ENCODE peak calls at places on chromosomes 13 and 19, in eight cellular contexts. B is esophagus squamous epithelium; D is effector CD4-positive, alpha-beta T cell; J is activated T-cell treated with anti-CD3 and anti-CD28 coated beads, Interleukin-2, amount 50 U/mL, for 72 hours; C is HuH-7.5; X is activated T-helper 9 cell treated with anti-CD3 and anti-CD28 coated beads, Interleukin-2, amount 50 U/mL, for 16 hours; F is H1; R is LHCN-M2. E is an unnamed sample.

GRCh38 chr19:48637948-48638830 is 1.0 kb upstream of the DBP start:
- DNase-seq in J (peak; percentile 88), R (peak; percentile 88), D (peak; percentile 78), C (peak; percentile 78), F (peak; percentile 82), B (peak; percentile 76), X (peak; percentile 67), E (peak; percentile 96)

GRCh38 chr19:13153627-13154240 is 3.5 kb downstream of the IER2 start:
- DNase-seq in C (peak; percentile 53), D (peak; percentile 12), X (no peak), F (no peak), B (no peak), J (peak; percentile 25), R (no peak), E (peak; percentile 42)

GRCh38 chr13:113651511-113652403 is 6.2 kb downstream of the ATP4B start:
- DNase-seq in J (no peak), B (no peak), D (no peak), X (no peak), C (no peak), F (no peak), R (no peak), E (peak; percentile 30)

GRCh38 chr13:112434937-112435523 is 58.9 kb downstream of the SPACA7 start:
- DNase-seq in F (no peak), D (no peak), X (no peak), B (no peak), C (no peak), R (no peak), J (no peak), E (no peak)

GRCh38 chr13:64709079-64709478 is 2521.1 kb downstream of the PCDH9 start:
- DNase-seq in J (no peak), F (no peak), B (no peak), C (no peak), X (no peak), R (no peak), D (no peak), E (no peak)

GRCh38 chr19:14198384-14199376 is 7.3 kb downstream of the ADGRL1 start:
- DNase-seq in F (no peak), R (peak; percentile 3), D (no peak), C (no peak), B (no peak), J (no peak), X (no peak), E (no peak)

GRCh38 chr19:45824041-45824471 is 8.9 kb upstream of the RSPH6A start:
- DNase-seq in J (no peak), C (no peak), R (no peak), X (no peak), B (no peak), F (no peak), D (no peak), E (no peak)

GRCh38 chr19:54439174-54439851 is 9.7 kb upstream of the LENG8 start:
- DNase-seq in X (no peak), D (no peak), C (no peak), F (no peak), R (no peak), B (no peak), J (no peak), E (peak; percentile 63)

GRCh38 chr19:38727868-38728660 is 16.2 kb downstream of the CAPN12 start:
- DNase-seq in D (no peak), F (no peak), C (no peak), X (no peak), R (no peak), B (no peak), J (no peak), E (no peak)

GRCh38 chr13:74287672-74288169 is 153.5 kb upstream of the KLF12 start:
- DNase-seq in B (peak; percentile 34), C (peak; percentile 17), X (peak; percentile 75), D (peak; percentile 88), R (peak; percentile 72), J (peak; percentile 70), F (no peak), E (peak; percentile 74)

GRCh38 chr19:38152461-38153379 is 71.3 kb downstream of the DPF1 start:
- DNase-seq in J (no peak), F (no peak), B (no peak), C (no peak), D (no peak), X (no peak), R (peak; percentile 83), E (no peak)

GRCh38 chr19:58558623-58559274 is 338 bp upstream of the UBE2M start:
- DNase-seq in C (peak; percentile 97), R (peak; percentile 97), X (peak; percentile 99), D (peak; percentile 100), B (no peak), J (peak; percentile 100), F (peak; percentile 97), E (peak; percentile 99)

GRCh38 chr13:112968380-112968909 is 569 bp upstream of the MCF2L start:
- DNase-seq in R (no peak), X (peak; percentile 15), B (no peak), D (peak; percentile 38), C (no peak), J (peak; percentile 54), F (no peak), E (peak; percentile 74)

GRCh38 chr19:37928527-37929286 is 21.7 kb downstream of the SIPA1L3 start:
- DNase-seq in R (no peak), J (no peak), D (no peak), F (no peak), B (no peak), X (no peak), C (no peak), E (no peak)

GRCh38 chr13:95644611-95645052 is at the start of gene DZIP1:
- DNase-seq in C (no peak), R (peak; percentile 88), F (peak; percentile 70), J (peak; percentile 35), X (no peak), D (no peak), B (no peak), E (peak; percentile 74)

GRCh38 chr13:34555988-34556387 is 386.1 kb upstream of the NBEA start:
- DNase-seq in X (no peak), J (no peak), R (no peak), B (no peak), C (no peak), F (no peak), D (no peak), E (no peak)

GRCh38 chr19:46806651-46807050 is 18.3 kb upstream of the SLC1A5 start:
- DNase-seq in F (no peak), J (no peak), D (no peak), X (no peak), B (no peak), R (no peak), C (no peak), E (no peak)

GRCh38 chr13:98519976-98520375 is 56.9 kb downstream of the STK24 start:
- DNase-seq in X (no peak), J (no peak), D (no peak), R (no peak), B (no peak), C (no peak), F (no peak), E (no peak)

GRCh38 chr13:107138468-107138867 is 570.5 kb upstream of the ARGLU1 start:
- DNase-seq in F (no peak), R (no peak), X (no peak), J (no peak), C (no peak), D (no peak), B (no peak), E (peak; percentile 28)

GRCh38 chr19:16572332-16573211 is at the start of gene SLC35E1:
- DNase-seq in R (peak; percentile 90), J (peak; percentile 94), D (peak; percentile 83), F (peak; percentile 90), B (peak; percentile 77), C (peak; percentile 100), X (peak; percentile 89), E (peak; percentile 97)

GRCh38 chr19:48999481-49000325 is 6.0 kb downstream of the RUVBL2 start:
- DNase-seq in C (peak; percentile 68), F (peak; percentile 59), R (peak; percentile 61), D (peak; percentile 60), B (no peak), X (peak; percentile 57), J (peak; percentile 67), E (peak; percentile 59)

GRCh38 chr13:109858319-109858718 is 71.9 kb upstream of the IRS2 start:
- DNase-seq in J (no peak), X (no peak), B (no peak), F (no peak), C (no peak), R (no peak), D (no peak), E (no peak)

GRCh38 chr13:113557013-113557412 is 27.5 kb upstream of the TFDP1 start:
- DNase-seq in D (no peak), R (no peak), C (no peak), B (no peak), J (no peak), X (no peak), F (no peak), E (peak; percentile 25)

GRCh38 chr19:32406161-32407003 is 812 bp downstream of the DPY19L3 start:
- DNase-seq in R (no peak), X (no peak), C (no peak), J (no peak), F (no peak), D (no peak), B (no peak), E (no peak)

GRCh38 chr19:10270616-10271394 is at the start of gene ICAM1:
- DNase-seq in J (peak; percentile 84), B (no peak), X (peak; percentile 66), D (peak; percentile 59), R (peak; percentile 17), F (no peak), C (peak; percentile 79), E (peak; percentile 82)

GRCh38 chr13:99191900-99192399 is 8.7 kb upstream of the UBAC2 start:
- DNase-seq in F (no peak), J (no peak), R (no peak), D (no peak), B (no peak), X (no peak), C (no peak), E (no peak)

GRCh38 chr13:28754698-28755545 is 36.2 kb upstream of the SLC46A3 start:
- DNase-seq in F (no peak), R (no peak), J (no peak), X (no peak), C (no peak), B (no peak), D (no peak), E (no peak)

GRCh38 chr13:20566424-20566916 is 487 bp upstream of the IFT88 start:
- DNase-seq in D (peak; percentile 2), F (peak; percentile 17), X (no peak), B (no peak), R (peak; percentile 66), C (peak; percentile 32), J (no peak), E (no peak)

GRCh38 chr13:78593652-78594494 is 9.5 kb downstream of the POU4F1 start:
- DNase-seq in F (no peak), X (no peak), C (no peak), D (no peak), J (no peak), R (no peak), B (no peak), E (no peak)

GRCh38 chr19:39502640-39503417 is 4.1 kb downstream of the DLL3 start:
- DNase-seq in F (no peak), J (peak; percentile 82), B (no peak), R (peak; percentile 49), X (peak; percentile 71), C (peak; percentile 96), D (peak; percentile 64), E (peak; percentile 90)

GRCh38 chr13:100069278-100069677 is 19.6 kb upstream of the PCCA start:
- DNase-seq in C (no peak), B (no peak), X (no peak), D (no peak), R (peak; percentile 13), F (no peak), J (no peak), E (no peak)

E was measured in Caco-2.